ENCODE peak calls at places on chromosome 1, in ten cellular contexts. F, D, W, Y, B, S, E, R, L and J are unnamed samples.

GRCh38 chr1:232944342-232944741 is 6.1 kb upstream of the NTPCR start:
- DNase-seq in F (no peak), D (no peak), W (no peak), Y (no peak), B (no peak), S (no peak), E (no peak), R (no peak), L (no peak), J (no peak)

GRCh38 chr1:90351019-90351418 is 356.1 kb downstream of the ZNF326 start:
- DNase-seq in F (no peak), D (no peak), W (no peak), Y (no peak), B (no peak), S (no peak), E (no peak), R (no peak), L (no peak), J (no peak)

GRCh38 chr1:17686258-17686657 is 68.9 kb upstream of the ACTL8 start:
- DNase-seq in F (no peak), D (no peak), W (no peak), Y (no peak), B (no peak), S (no peak), E (no peak), R (no peak), L (no peak), J (no peak)

GRCh38 chr1:44310006-44310405 is 45.1 kb downstream of the ERI3 start:
- DNase-seq in F (no peak), D (no peak), W (no peak), Y (no peak), B (no peak), S (no peak), E (no peak), R (no peak), L (no peak), J (no peak)

GRCh38 chr1:43431676-43432075 is 22.1 kb downstream of the HYI start:
- DNase-seq in F (no peak), D (no peak), W (no peak), Y (no peak), B (no peak), S (no peak), E (no peak), R (no peak), L (no peak), J (no peak)

GRCh38 chr1:209831615-209832014 is 3.8 kb downstream of the UTP25 start:
- DNase-seq in F (peak), D (no peak), W (no peak), Y (no peak), B (no peak), S (no peak), E (no peak), R (no peak), L (no peak), J (no peak)

GRCh38 chr1:1202831-1203560 is 3.4 kb downstream of the TNFRSF18 start:
- DNase-seq in F (no peak), D (no peak), W (peak), Y (no peak), B (peak), S (no peak), E (no peak), R (peak), L (no peak), J (peak)

GRCh38 chr1:17438176-17438976 is 1.1 kb downstream of the RCC2 start:
- DNase-seq in F (peak), D (peak), W (peak), Y (peak), B (peak), S (peak), E (peak), R (peak), L (no peak), J (peak)

GRCh38 chr1:58724483-58724882 is 24.6 kb upstream of the MYSM1 start:
- DNase-seq in F (no peak), D (no peak), W (no peak), Y (no peak), B (no peak), S (no peak), E (no peak), R (no peak), L (no peak), J (no peak)

GRCh38 chr1:25031601-25031965 is 101.5 kb upstream of the RUNX3 start:
- DNase-seq in F (no peak), D (peak), W (no peak), Y (no peak), B (no peak), S (no peak), E (no peak), R (no peak), L (no peak), J (no peak)

GRCh38 chr1:200628223-200628868 is 7.8 kb upstream of the KIF14 start:
- DNase-seq in F (no peak), D (peak), W (no peak), Y (no peak), B (no peak), S (no peak), E (no peak), R (no peak), L (no peak), J (no peak)

GRCh38 chr1:113904674-113905434 is at the start of the genes AP4B1 and DCLRE1B:
- DNase-seq in F (peak), D (peak), W (peak), Y (peak), B (peak), S (peak), E (peak), R (peak), L (peak), J (peak)

GRCh38 chr1:113905435-113905861 is 322 bp downstream of the DCLRE1B start:
- DNase-seq in F (no peak), D (peak), W (peak), Y (no peak), B (peak), S (peak), E (peak), R (peak), L (no peak), J (peak)

GRCh38 chr1:113904292-113904673 is 316 bp downstream of the AP4B1 start:
- DNase-seq in F (no peak), D (peak), W (no peak), Y (no peak), B (no peak), S (no peak), E (no peak), R (no peak), L (no peak), J (no peak)

GRCh38 chr1:113901171-113901570 is 3.4 kb downstream of the AP4B1 start:
- DNase-seq in F (no peak), D (no peak), W (no peak), Y (no peak), B (no peak), S (no peak), E (no peak), R (no peak), L (no peak), J (no peak)

GRCh38 chr1:113903496-113904291 is 905 bp downstream of the AP4B1 start:
- DNase-seq in F (no peak), D (no peak), W (no peak), Y (no peak), B (no peak), S (no peak), E (no peak), R (no peak), L (no peak), J (no peak)
- TF ChIP-seq CTCF in F (no peak), D (no peak), W (no peak), Y (no peak), B (no peak), S (no peak), E (no peak), R (no peak), L (no peak), J (no peak)

DNA sequence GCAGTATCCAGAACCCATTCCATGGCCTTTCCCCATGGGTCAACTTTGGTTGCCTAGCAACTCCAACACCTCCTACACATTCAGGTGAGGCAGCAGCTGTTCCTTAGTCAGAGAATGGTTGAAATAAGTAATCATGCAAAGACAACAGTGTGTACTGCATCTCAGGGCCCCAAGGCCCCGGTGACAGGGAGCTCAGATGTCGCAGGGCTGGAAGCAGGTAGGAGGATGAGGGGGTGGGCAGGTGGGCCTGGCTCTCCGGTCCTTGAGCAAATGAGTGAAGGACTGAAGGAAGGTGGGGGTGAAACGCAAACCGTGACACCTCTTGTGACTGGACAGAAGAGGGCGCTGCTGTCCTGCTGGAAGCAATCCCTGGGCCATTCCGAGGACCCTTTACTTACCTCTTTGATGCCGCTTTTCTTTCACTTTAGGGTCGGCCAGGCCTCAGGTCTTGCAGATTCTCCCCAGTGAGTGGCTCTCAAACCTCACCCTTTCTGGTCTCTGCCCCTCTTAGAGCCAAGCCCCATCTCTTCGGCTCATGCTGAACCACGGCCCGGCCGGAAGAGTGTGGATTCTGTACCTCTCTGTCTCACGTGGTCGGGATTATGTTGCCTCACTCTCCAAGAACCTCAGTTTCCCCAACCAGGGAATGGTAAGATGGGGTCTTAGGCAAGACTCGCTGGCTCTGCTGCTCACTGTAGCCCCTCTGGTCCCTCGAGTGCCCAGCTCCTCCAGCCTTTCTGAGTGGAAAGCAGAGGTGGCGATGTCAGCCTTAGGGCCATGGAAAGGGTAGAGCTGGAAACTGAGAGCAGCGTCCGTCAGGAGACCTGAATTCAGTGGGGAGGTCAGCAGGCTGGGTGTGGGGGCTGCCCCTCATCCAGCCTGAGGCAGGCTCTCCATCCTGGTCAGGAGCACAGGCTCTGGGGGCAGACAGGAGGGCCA is 5.6 kb upstream of the KCNA10 start:
- DNase-seq in F (peak), D (peak), W (no peak), Y (peak), B (no peak), S (peak), E (no peak), R (no peak), L (no peak), J (peak)
- TF ChIP-seq CTCF in F (peak), D (peak), W (peak), Y (peak), B (peak), S (peak), E (no peak), R (peak), L (no peak), J (peak)

GRCh38 chr1:109930252-109930993 is 19.8 kb downstream of the CSF1 start:
- DNase-seq in F (no peak), D (no peak), W (no peak), Y (no peak), B (no peak), S (no peak), E (no peak), R (no peak), L (no peak), J (no peak)
- TF ChIP-seq CTCF in F (no peak), D (no peak), W (no peak), Y (peak), B (no peak), S (no peak), E (no peak), R (no peak), L (no peak), J (no peak)

GRCh38 chr1:70115315-70115714 is 90.1 kb downstream of the LRRC40 start:
- DNase-seq in F (no peak), D (no peak), W (no peak), Y (no peak), B (no peak), S (no peak), E (no peak), R (no peak), L (no peak), J (no peak)

DNA sequence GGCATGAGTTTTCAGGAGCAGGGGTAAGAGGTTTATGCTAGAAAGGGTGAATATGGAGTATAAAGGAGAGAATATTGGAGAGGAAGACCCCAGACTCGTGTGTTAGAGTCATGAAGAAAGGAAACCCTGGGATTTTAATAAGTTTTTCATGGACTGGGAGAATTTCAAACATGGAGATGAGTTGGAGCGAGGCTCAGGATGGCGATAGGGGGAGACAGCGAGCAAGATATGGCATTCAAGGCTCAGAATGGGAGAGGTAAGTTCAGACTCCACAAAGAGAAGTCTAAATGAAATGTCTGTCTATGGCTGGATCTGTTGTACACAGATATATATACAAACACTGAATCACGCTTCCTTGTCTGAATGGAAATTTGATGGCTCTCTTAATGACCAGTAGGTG is 92.5 kb downstream of the LRRC40 start:
- DNase-seq in F (no peak), D (no peak), W (no peak), Y (peak), B (no peak), S (no peak), E (no peak), R (no peak), L (no peak), J (no peak)
- TF ChIP-seq CTCF in F (no peak), D (peak), W (no peak), Y (no peak), B (no peak), S (no peak), E (no peak), R (no peak), L (no peak), J (no peak)

GRCh38 chr1:33185541-33185940 is 3.7 kb upstream of the TRIM62 start:
- DNase-seq in F (no peak), D (peak), W (no peak), Y (no peak), B (no peak), S (no peak), E (no peak), R (no peak), L (no peak), J (no peak)
- TF ChIP-seq CTCF in F (no peak), D (no peak), W (no peak), Y (no peak), B (no peak), S (no peak), E (no peak), R (no peak), L (no peak), J (no peak)

GRCh38 chr1:245409341-245410195 is 254.8 kb downstream of the KIF26B start:
- DNase-seq in F (no peak), D (no peak), W (no peak), Y (no peak), B (no peak), S (no peak), E (no peak), R (no peak), L (no peak), J (peak)
- TF ChIP-seq CTCF in F (no peak), D (no peak), W (no peak), Y (no peak), B (no peak), S (no peak), E (no peak), R (no peak), L (no peak), J (no peak)

GRCh38 chr1:77802026-77802425 is 22.6 kb downstream of the MIGA1 start:
- DNase-seq in F (no peak), D (no peak), W (no peak), Y (no peak), B (no peak), S (no peak), E (no peak), R (no peak), L (no peak), J (no peak)

GRCh38 chr1:77794550-77794949 is 15.1 kb downstream of the MIGA1 start:
- DNase-seq in F (no peak), D (no peak), W (no peak), Y (no peak), B (no peak), S (no peak), E (no peak), R (no peak), L (no peak), J (peak)

GRCh38 chr1:77797991-77798390 is 18.5 kb downstream of the MIGA1 start:
- DNase-seq in F (peak), D (no peak), W (no peak), Y (no peak), B (no peak), S (no peak), E (no peak), R (no peak), L (no peak), J (no peak)

GRCh38 chr1:77796695-77797405 is 17.4 kb downstream of the MIGA1 start:
- DNase-seq in F (no peak), D (no peak), W (no peak), Y (no peak), B (no peak), S (no peak), E (no peak), R (no peak), L (no peak), J (no peak)
- TF ChIP-seq CTCF in F (no peak), D (no peak), W (no peak), Y (no peak), B (no peak), S (no peak), E (no peak), R (no peak), L (no peak), J (no peak)

GRCh38 chr1:157262891-157263290 is 124.7 kb upstream of the ETV3 start:
- DNase-seq in F (no peak), D (no peak), W (no peak), Y (no peak), B (no peak), S (no peak), E (no peak), R (no peak), L (no peak), J (no peak)

GRCh38 chr1:157262422-157262821 is 124.2 kb upstream of the ETV3 start:
- DNase-seq in F (no peak), D (no peak), W (no peak), Y (no peak), B (no peak), S (no peak), E (no peak), R (no peak), L (no peak), J (no peak)
- TF ChIP-seq CTCF in F (no peak), D (no peak), W (no peak), Y (no peak), B (no peak), S (no peak), E (no peak), R (no peak), L (no peak), J (no peak)

GRCh38 chr1:206728588-206728987 is 42.0 kb upstream of the IL19 start:
- DNase-seq in F (no peak), D (no peak), W (no peak), Y (no peak), B (no peak), S (no peak), E (no peak), R (no peak), L (no peak), J (no peak)

GRCh38 chr1:206723500-206724472 is 39.1 kb downstream of the MAPKAPK2 start:
- DNase-seq in F (peak), D (no peak), W (peak), Y (peak), B (no peak), S (no peak), E (peak), R (peak), L (no peak), J (no peak)

GRCh38 chr1:206727981-206728380 is 42.6 kb upstream of the IL19 start:
- DNase-seq in F (no peak), D (no peak), W (no peak), Y (no peak), B (no peak), S (no peak), E (no peak), R (no peak), L (no peak), J (no peak)

GRCh38 chr1:206722751-206723499 is 38.2 kb downstream of the MAPKAPK2 start:
- DNase-seq in F (no peak), D (no peak), W (no peak), Y (no peak), B (no peak), S (no peak), E (no peak), R (no peak), L (no peak), J (no peak)

GRCh38 chr1:206725053-206725963 is 40.6 kb downstream of the MAPKAPK2 start:
- DNase-seq in F (peak), D (peak), W (no peak), Y (peak), B (no peak), S (no peak), E (no peak), R (no peak), L (no peak), J (peak)
- TF ChIP-seq CTCF in F (peak), D (peak), W (peak), Y (peak), B (peak), S (peak), E (no peak), R (peak), L (no peak), J (peak)

GRCh38 chr1:214454619-214455396 is 96.6 kb downstream of the PTPN14 start:
- DNase-seq in F (peak), D (no peak), W (no peak), Y (no peak), B (no peak), S (no peak), E (no peak), R (no peak), L (no peak), J (no peak)
- TF ChIP-seq CTCF in F (no peak), D (no peak), W (no peak), Y (no peak), B (no peak), S (no peak), E (no peak), R (no peak), L (no peak), J (no peak)